ENCODE peak calls at places on chromosomes 2 and 18, in six cellular contexts. N is fibroblast of the conjunctiva, O is T-helper 1 cell, T is KBM-7, C is HTR-8/SVneo, J is upper lobe of right lung. P is an unnamed sample.

GRCh38 chr2:237244976-237245646 is 159.4 kb downstream of the COPS8 start:
- DNase-seq in C (no peak), O (no peak), T (no peak), J (no peak), N (peak; percentile 85), P (no peak)

GRCh38 chr2:47490406-47490805 is 87.5 kb downstream of the MSH2 start:
- DNase-seq in N (no peak), J (no peak), O (no peak), C (no peak), T (no peak), P (no peak)

GRCh38 chr2:114068438-114068837 is 178.5 kb downstream of the ACTR3 start:
- DNase-seq in T (peak; percentile 24), N (no peak), O (no peak), J (no peak), C (no peak), P (no peak)

GRCh38 chr2:60522462-60522861 is 31.0 kb downstream of the BCL11A start:
- DNase-seq in N (no peak), J (no peak), C (no peak), T (no peak), O (no peak), P (no peak)

GRCh38 chr2:173059941-173060575 is 15.6 kb upstream of the MAP3K20 start:
- DNase-seq in T (peak; percentile 36), N (no peak), C (no peak), J (no peak), O (no peak), P (no peak)

GRCh38 chr2:236166781-236167296 is 1.3 kb downstream of the GBX2 start:
- DNase-seq in C (no peak), N (no peak), T (peak; percentile 29), J (peak; percentile 59), O (no peak), P (no peak)

GRCh38 chr2:10260130-10260529 is 42.6 kb upstream of the HPCAL1 start:
- DNase-seq in J (peak; percentile 21), T (no peak), O (peak; percentile 2), C (no peak), N (no peak), P (peak; percentile 68)

GRCh38 chr18:60471652-60472051 is 99.1 kb upstream of the MC4R start:
- DNase-seq in T (no peak), J (no peak), N (no peak), C (no peak), O (no peak), P (no peak)

GRCh38 chr18:50796495-50796894 is 23.3 kb downstream of the MRO start:
- DNase-seq in O (no peak), T (no peak), N (no peak), C (no peak), J (no peak), P (no peak)

GRCh38 chr18:13124411-13124810 is 94.1 kb upstream of the LDLRAD4 start:
- DNase-seq in T (no peak), J (no peak), O (no peak), C (no peak), N (no peak), P (no peak)

GRCh38 chr2:200702646-200703118 is 109.0 kb upstream of the BZW1 start:
- DNase-seq in O (no peak), J (no peak), N (no peak), C (no peak), T (no peak), P (no peak)

GRCh38 chr2:9737053-9737875 is 106.0 kb upstream of the TAF1B start:
- DNase-seq in N (no peak), O (no peak), J (no peak), C (peak; percentile 87), T (peak; percentile 28), P (no peak)

GRCh38 chr18:8186413-8186812 is 422.8 kb upstream of the RAB12 start:
- DNase-seq in T (no peak), O (no peak), J (no peak), C (no peak), N (no peak), P (no peak)

P was measured in LoVo.